ENCODE peak calls at places on chromosomes 13 and 19, in five cellular contexts. B is AG04450, Z is thoracic aorta, X is body of pancreas, Q is endodermal cell. P is an unnamed sample.

GRCh38 chr19:56671613-56671994 is at the start of gene ZNF835:
- DNase-seq in X (peak; percentile 94), Z (peak; percentile 60), Q (peak; percentile 53), B (no peak), P (peak; percentile 96)

GRCh38 chr13:97712770-97713169 is 240.7 kb upstream of the IPO5 start:
- DNase-seq in Z (no peak), X (no peak), Q (no peak), B (no peak), P (no peak)

GRCh38 chr19:14073925-14074838 is 1.6 kb downstream of the MISP3 start:
- DNase-seq in B (no peak), Z (no peak), Q (no peak), X (peak; percentile 43), P (peak; percentile 77)

GRCh38 chr13:98802999-98803666 is 50.7 kb upstream of the SLC15A1 start:
- DNase-seq in B (no peak), Q (no peak), Z (no peak), X (no peak), P (no peak)

GRCh38 chr19:52070496-52070895 is 21.9 kb upstream of the ZNF432 start:
- DNase-seq in B (no peak), X (no peak), Z (no peak), Q (no peak), P (no peak)

GRCh38 chr13:36369268-36370107 is 23.3 kb upstream of the SPART start:
- DNase-seq in B (no peak), Q (no peak), X (no peak), Z (no peak), P (no peak)

GRCh38 chr13:26628706-26629105 is 71.2 kb downstream of the WASF3 start:
- DNase-seq in Q (peak; percentile 64), X (no peak), Z (no peak), B (no peak), P (no peak)

GRCh38 chr19:28242317-28242927 is 970.5 kb downstream of the UQCRFS1 start:
- DNase-seq in X (peak; percentile 38), Z (no peak), Q (peak; percentile 81), B (no peak), P (no peak)

GRCh38 chr13:24127116-24127631 is 33.3 kb upstream of the SPATA13 start:
- DNase-seq in Z (no peak), X (no peak), Q (no peak), B (no peak), P (no peak)

GRCh38 chr19:58575183-58576041 is 2.3 kb upstream of the MZF1 start:
- DNase-seq in Z (peak; percentile 71), Q (peak; percentile 95), B (peak; percentile 75), X (peak; percentile 91), P (peak; percentile 97)

GRCh38 chr19:27676877-27677276 is 1536.1 kb downstream of the UQCRFS1 start:
- DNase-seq in Z (no peak), B (no peak), X (no peak), Q (peak; percentile 5), P (no peak)

GRCh38 chr19:13506550-13506878 is 235 bp upstream of the CACNA1A start:
- DNase-seq in Q (no peak), X (no peak), B (peak; percentile 26), Z (no peak), P (no peak)

GRCh38 chr13:74919914-74920313 is 562.1 kb downstream of the TBC1D4 start:
- DNase-seq in Z (no peak), B (no peak), X (no peak), Q (no peak), P (no peak)

GRCh38 chr19:52492201-52492960 is 35.1 kb upstream of the ZNF808 start:
- DNase-seq in Q (peak; percentile 98), B (no peak), Z (no peak), X (peak; percentile 9), P (no peak)

GRCh38 chr19:18541992-18542935 is 1.1 kb downstream of the FKBP8 start:
- DNase-seq in Q (peak; percentile 69), Z (no peak), X (no peak), B (no peak), P (no peak)

GRCh38 chr13:75399168-75399878 is 82.6 kb downstream of the TBC1D4 start:
- DNase-seq in B (no peak), X (no peak), Z (no peak), Q (no peak), P (no peak)

GRCh38 chr13:27665333-27665732 is 43.6 kb downstream of the POLR1D start:
- DNase-seq in Z (no peak), X (no peak), Q (no peak), B (no peak), P (no peak)

GRCh38 chr19:47109177-47109540 is 4.4 kb downstream of the ZC3H4 start:
- DNase-seq in Q (no peak), X (no peak), Z (no peak), B (no peak), P (no peak)

GRCh38 chr19:35362261-35363000 is 4.2 kb downstream of the FFAR3 start:
- DNase-seq in X (no peak), B (no peak), Q (no peak), Z (no peak), P (no peak)

GRCh38 chr19:47405854-47406417 is 13.4 kb downstream of the MEIS3 start:
- DNase-seq in Z (no peak), Q (no peak), X (no peak), B (no peak), P (no peak)

GRCh38 chr13:37306778-37307544 is 201.5 kb upstream of the CSNK1A1L start:
- DNase-seq in Q (no peak), B (peak; percentile 84), X (no peak), Z (no peak), P (no peak)

GRCh38 chr13:35712907-35713685 is 236.6 kb upstream of the MAB21L1 start:
- DNase-seq in Q (peak; percentile 33), B (no peak), X (no peak), Z (no peak), P (no peak)

GRCh38 chr19:15200575-15201364 is at the start of gene NOTCH3:
- DNase-seq in X (peak; percentile 39), Z (no peak), Q (peak; percentile 82), B (no peak), P (no peak)

GRCh38 chr19:13100031-13100588 is 2.5 kb downstream of the LYL1 start:
- DNase-seq in B (no peak), Q (no peak), X (no peak), Z (no peak), P (no peak)

GRCh38 chr13:35729926-35730627 is 253.6 kb upstream of the MAB21L1 start:
- DNase-seq in B (no peak), X (peak; percentile 15), Q (no peak), Z (no peak), P (no peak)

GRCh38 chr13:109778102-109778542 is 8.3 kb downstream of the IRS2 start:
- DNase-seq in Q (no peak), X (peak; percentile 32), B (no peak), Z (no peak), P (no peak)

GRCh38 chr19:45913874-45914830 is at the start of gene NANOS2:
- DNase-seq in B (no peak), Z (no peak), X (no peak), Q (peak; percentile 95), P (no peak)
- TF ChIP-seq CTCF in B (no peak), Z (no peak), X (no peak), Q (peak; percentile 84), P (no peak)

GRCh38 chr19:3543150-3544053 is 4.4 kb downstream of the TEKTIP1 start:
- DNase-seq in Q (no peak), X (no peak), Z (no peak), B (no peak), P (peak; percentile 67)

GRCh38 chr19:3546119-3546518 is 7.1 kb downstream of the TEKTIP1 start:
- DNase-seq in X (no peak), B (no peak), Z (no peak), Q (no peak), P (no peak)

GRCh38 chr19:3544054-3544376 is 5.0 kb downstream of the TEKTIP1 start:
- DNase-seq in Z (no peak), B (no peak), Q (no peak), X (no peak), P (no peak)

GRCh38 chr19:3545669-3546034 is 6.7 kb downstream of the TEKTIP1 start:
- DNase-seq in B (no peak), X (no peak), Q (no peak), Z (no peak), P (no peak)

GRCh38 chr19:3544742-3545668 is 6.0 kb downstream of the TEKTIP1 start:
- DNase-seq in B (no peak), Q (peak; percentile 97), X (peak; percentile 76), Z (no peak), P (peak; percentile 82)
- H3K27me3 ChIP-seq in B (no peaks in the 10 kb centered on the region), Q (no peaks in the 10 kb centered on the region), X (no peaks in the 10 kb centered on the region), Z (no peaks in the 10 kb centered on the region), P (no peaks in the 10 kb centered on the region)

GRCh38 chr19:55070755-55071502 is 4.7 kb upstream of the EPS8L1 start:
- DNase-seq in X (peak; percentile 26), Z (no peak), Q (no peak), B (peak; percentile 11), P (no peak)

GRCh38 chr19:55069859-55070225 is 5.8 kb upstream of the EPS8L1 start:
- DNase-seq in B (no peak), Q (no peak), X (no peak), Z (no peak), P (no peak)

GRCh38 chr19:55067869-55068268 is 4.9 kb upstream of the RDH13 start:
- DNase-seq in Z (no peak), Q (no peak), B (no peak), X (no peak), P (no peak)

GRCh38 chr19:55069137-55069858 is 6.3 kb upstream of the RDH13 start:
- DNase-seq in Q (peak; percentile 94), Z (no peak), B (no peak), X (peak; percentile 67), P (no peak)

GRCh38 chr19:55068803-55069136 is 5.8 kb upstream of the RDH13 start:
- DNase-seq in Q (no peak), X (no peak), Z (no peak), B (no peak), P (no peak)
- H3K4me3 ChIP-seq in Q (peak overlapping the region; percentile 81), X (no peak overlapping the region), Z (peak overlapping the region; percentile 60), B (no peak overlapping the region), P (no peak overlapping the region)

DNA sequence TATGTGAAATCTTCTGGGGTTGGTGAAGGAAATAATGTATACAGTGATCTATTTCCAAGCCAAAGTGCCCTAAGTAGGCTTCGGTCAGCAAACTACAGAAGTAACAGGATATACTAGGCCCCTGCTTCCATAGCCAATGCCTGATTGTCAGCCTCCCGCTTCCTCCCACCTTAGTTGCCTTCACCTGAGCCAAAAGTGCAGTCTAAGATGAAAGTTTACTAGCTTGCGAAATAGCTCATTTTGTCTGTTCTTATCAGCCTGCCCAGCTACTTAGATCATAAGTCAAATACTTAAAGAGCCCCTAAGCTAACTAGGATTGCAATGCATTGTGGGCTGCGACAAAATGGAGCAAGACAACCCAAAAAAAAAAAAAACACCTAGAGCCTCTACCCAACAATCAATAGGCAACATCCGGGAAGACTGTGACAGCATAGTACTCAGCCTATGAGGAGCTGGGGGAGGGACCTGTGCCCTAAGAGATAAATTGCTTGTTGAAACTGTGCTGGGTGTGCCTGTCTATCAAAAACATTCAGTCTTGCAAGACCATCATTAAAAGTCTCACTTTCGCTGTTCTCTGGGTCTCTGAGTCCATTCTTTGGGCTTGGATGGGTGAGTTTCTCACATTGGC is 454.7 kb upstream of the TSHZ3 start:
- DNase-seq in B (no peak), Q (no peak), Z (no peak), X (no peak), P (no peak)
- TF ChIP-seq CTCF in B (no peak), Q (no peak), Z (no peak), X (no peak), P (no peak)